ENCODE peak calls at places on chromosomes 7 and 10, in nine cellular contexts. E is left lung, P is foreskin keratinocyte, S is HepG2, T is right cardiac atrium, O is heart left ventricle, L is lower lobe of right lung, G is upper lobe of left lung, Q is K562. Y is an unnamed sample.

GRCh38 chr7:22481726-22482125 is 18.3 kb downstream of the STEAP1B start:
- ATAC-seq in S (no peak), P (peak), E (peak), L (peak), G (no peak), O (peak), Q (no peak), T (peak), Y (peak)

GRCh38 chr10:122013311-122013780 is 24.4 kb downstream of the TACC2 start:
- ATAC-seq in E (peak), G (no peak), S (peak), O (peak), Q (no peak), L (no peak), T (peak), P (no peak), Y (no peak)

GRCh38 chr10:132427939-132428367 is 31.0 kb downstream of the PWWP2B start:
- ATAC-seq in T (no peak), O (no peak), Q (no peak), L (no peak), S (no peak), E (no peak), P (no peak), G (no peak), Y (no peak)

GRCh38 chr7:37390149-37390548 is 58.5 kb downstream of the ELMO1 start:
- ATAC-seq in P (no peak), T (no peak), S (no peak), E (peak), O (no peak), L (peak), Q (no peak), G (peak), Y (no peak)

GRCh38 chr7:25391295-25391861 is 163.1 kb upstream of the NPVF start:
- ATAC-seq in G (no peak), P (no peak), L (no peak), O (no peak), S (no peak), Q (no peak), E (peak), T (no peak), Y (no peak)

GRCh38 chr10:22222236-22223190 is 4.7 kb upstream of the EBLN1 start:
- ATAC-seq in T (no peak), Q (no peak), G (no peak), S (no peak), L (no peak), O (no peak), P (no peak), E (no peak), Y (no peak)

GRCh38 chr7:100963874-100964273 is 5.5 kb upstream of the MUC12 start:
- ATAC-seq in Q (no peak), S (no peak), L (no peak), E (no peak), O (no peak), T (no peak), G (no peak), P (no peak), Y (no peak)

GRCh38 chr7:133345690-133346421 is 93.0 kb downstream of the EXOC4 start:
- ATAC-seq in O (no peak), E (no peak), L (no peak), T (no peak), P (no peak), Q (no peak), S (no peak), G (no peak), Y (no peak)

GRCh38 chr7:32893225-32893560 is 1.6 kb upstream of the KBTBD2 start:
- ATAC-seq in Q (no peak), O (no peak), G (no peak), L (no peak), E (no peak), S (no peak), T (no peak), P (no peak), Y (no peak)

DNA sequence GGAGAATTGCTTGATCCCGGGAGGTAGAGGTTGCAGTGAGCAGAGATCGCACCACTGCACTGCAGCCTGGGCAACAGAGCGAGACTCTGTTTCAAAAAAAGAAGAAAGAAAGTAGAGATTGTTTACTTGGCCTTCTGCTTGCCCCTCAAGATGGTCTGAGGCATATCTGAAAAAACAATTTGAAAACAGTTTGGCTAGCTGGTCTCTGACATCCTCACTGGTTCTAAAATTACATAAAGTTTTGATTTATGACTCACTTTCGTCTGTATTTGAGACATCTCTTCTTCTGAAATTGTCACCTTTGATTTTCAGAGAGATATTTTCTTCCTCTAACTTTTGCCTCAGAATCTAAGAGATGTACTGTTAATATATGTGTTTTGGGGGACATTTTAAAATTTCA is 49.6 kb upstream of the HELLS start:
- ATAC-seq in Q (no peak), O (no peak), E (no peak), L (no peak), S (no peak), P (no peak), G (no peak), T (no peak), Y (no peak)
- H3K27ac ChIP-seq in Q (no peak), O (no peak), E (no peak), L (no peak), S (peak), P (no peak), G (no peak), T (no peak), Y (no peak)

DNA sequence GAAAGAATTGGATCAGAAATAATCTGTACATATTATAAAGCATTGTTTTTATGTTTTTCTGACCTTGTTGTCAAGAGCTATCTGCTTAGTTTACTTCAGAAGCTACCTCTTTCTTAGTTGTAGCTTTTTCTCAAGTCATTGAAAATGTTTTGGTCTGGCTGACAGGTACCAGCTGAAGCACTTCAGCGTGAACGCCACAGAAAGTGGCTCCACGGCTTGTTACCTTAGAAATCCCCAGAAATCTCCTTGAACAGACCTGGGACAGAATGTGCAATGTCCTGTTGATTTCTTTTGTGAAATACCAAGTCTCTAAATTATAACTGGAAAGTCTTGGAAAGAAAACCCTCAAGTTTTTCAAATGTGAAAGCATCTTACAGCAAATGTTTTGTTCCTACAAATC is 96.8 kb downstream of the ZMYND11 start:
- ATAC-seq in T (no peak), S (no peak), P (no peak), O (no peak), E (no peak), Q (no peak), L (no peak), G (no peak), Y (no peak)
- H3K27ac ChIP-seq in T (no peak), S (no peak), P (no peak), O (no peak), E (no peak), Q (no peak), L (no peak), G (no peak), Y (no peak)

GRCh38 chr7:105189859-105190492 is 176.0 kb downstream of the KMT2E start:
- ATAC-seq in E (no peak), G (no peak), T (no peak), L (no peak), Q (peak), O (peak), P (no peak), S (no peak), Y (no peak)
- H3K27ac ChIP-seq in E (no peak), G (no peak), T (no peak), L (no peak), Q (no peak), O (no peak), P (no peak), S (no peak), Y (no peak)

GRCh38 chr10:120422459-120422858 is 34.6 kb upstream of the PLPP4 start:
- ATAC-seq in S (no peak), E (no peak), G (no peak), P (peak), Q (no peak), T (no peak), L (no peak), O (no peak), Y (no peak)

GRCh38 chr10:120424198-120424464 is 32.9 kb upstream of the PLPP4 start:
- ATAC-seq in P (no peak), E (no peak), Q (no peak), T (no peak), G (peak), S (no peak), O (no peak), L (no peak), Y (no peak)

GRCh38 chr10:120421250-120421649 is 35.8 kb upstream of the PLPP4 start:
- ATAC-seq in T (no peak), O (no peak), P (no peak), S (no peak), L (no peak), Q (no peak), G (no peak), E (no peak), Y (no peak)

GRCh38 chr10:120426306-120426705 is 30.7 kb upstream of the PLPP4 start:
- ATAC-seq in L (no peak), E (no peak), Q (no peak), G (no peak), S (no peak), O (no peak), P (no peak), T (no peak), Y (no peak)

GRCh38 chr10:120423350-120424197 is 33.5 kb upstream of the PLPP4 start:
- ATAC-seq in S (peak), L (peak), G (peak), P (peak), T (peak), Q (peak), E (peak), O (no peak), Y (no peak)
- H3K27ac ChIP-seq in S (no peak), L (no peak), G (no peak), P (no peak), T (no peak), Q (no peak), E (no peak), O (no peak), Y (no peak)

DNA sequence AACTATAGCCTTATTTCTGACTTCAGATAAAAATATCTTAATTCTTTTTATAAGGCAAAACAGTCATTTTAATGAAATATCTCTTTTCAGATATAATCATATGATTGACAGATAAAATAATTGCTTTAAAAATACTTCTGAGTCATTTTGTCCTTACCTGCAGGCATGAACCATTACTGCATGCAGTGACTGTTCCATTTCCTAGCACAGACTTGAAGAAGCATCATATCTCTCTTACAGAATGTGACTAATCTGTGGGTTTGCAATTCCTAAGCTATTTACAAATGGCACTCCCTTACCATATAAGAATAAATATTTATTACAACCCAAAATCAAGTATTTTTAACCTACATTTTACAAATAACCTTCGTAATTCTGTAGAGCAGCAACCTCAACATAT is 120.7 kb downstream of the SRPK2 start:
- ATAC-seq in T (peak), E (peak), L (no peak), S (no peak), O (peak), G (peak), Q (peak), P (peak), Y (no peak)
- H3K27ac ChIP-seq in T (no peak), E (peak), L (peak), S (no peak), O (peak), G (peak), Q (no peak), P (peak), Y (peak)

Y was measured in gastroesophageal sphincter.